ENCODE peak calls at places on chromosomes 7 and 10, in ten cellular contexts. V, F, Z, A, H, C, G, T, B and L are unnamed samples.
A peak's percentile ranks its signal among the peaks of the same experiment; 100 is the strongest.

GRCh38 chr7:132117181-132117580 is 459.1 kb downstream of the PLXNA4 start:
- DNase-seq in V (peak; percentile 68), F (peak; percentile 32), Z (no peak), A (no peak), H (peak; percentile 57), C (peak; percentile 34), G (no peak), T (no peak), B (peak; percentile 7), L (no peak)

GRCh38 chr7:115019882-115020605 is 98.2 kb downstream of the MDFIC start:
- DNase-seq in V (no peak), F (no peak), Z (no peak), A (no peak), H (no peak), C (no peak), G (no peak), T (no peak), B (peak; percentile 95), L (no peak)

GRCh38 chr7:129825005-129825553 is 127.7 kb downstream of the UBE2H start:
- DNase-seq in V (peak; percentile 92), F (no peak), Z (peak; percentile 89), A (peak; percentile 37), H (peak; percentile 39), C (peak; percentile 72), G (peak; percentile 81), T (peak; percentile 43), B (peak; percentile 32), L (no peak)

GRCh38 chr7:138008588-138009349 is 6.9 kb upstream of the CREB3L2 start:
- DNase-seq in V (peak; percentile 76), F (no peak), Z (peak; percentile 78), A (no peak), H (peak; percentile 62), C (peak; percentile 28), G (no peak), T (peak; percentile 38), B (peak; percentile 73), L (no peak)

GRCh38 chr10:115777646-115778045 is 495.4 kb downstream of the GFRA1 start:
- DNase-seq in V (no peak), F (no peak), Z (no peak), A (no peak), H (no peak), C (no peak), G (no peak), T (no peak), B (no peak), L (no peak)

GRCh38 chr7:14321947-14322346 is 332.5 kb upstream of the ETV1 start:
- DNase-seq in V (no peak), F (no peak), Z (no peak), A (no peak), H (no peak), C (no peak), G (no peak), T (no peak), B (no peak), L (no peak)

GRCh38 chr7:155796381-155797261 is 15.6 kb downstream of the SHH start:
- DNase-seq in V (peak; percentile 46), F (no peak), Z (peak; percentile 76), A (peak; percentile 93), H (peak; percentile 16), C (peak; percentile 53), G (peak; percentile 87), T (peak; percentile 97), B (no peak), L (no peak)

GRCh38 chr7:142873281-142873784 is 12.2 kb downstream of the TRPV6 start:
- DNase-seq in V (peak; percentile 37), F (no peak), Z (no peak), A (peak; percentile 68), H (peak; percentile 15), C (no peak), G (no peak), T (peak; percentile 74), B (peak; percentile 4), L (no peak)

GRCh38 chr10:117241541-117242462 is 888 bp downstream of the SLC18A2 start:
- DNase-seq in V (no peak), F (no peak), Z (no peak), A (peak; percentile 40), H (peak; percentile 11), C (no peak), G (peak; percentile 56), T (no peak), B (no peak), L (no peak)

GRCh38 chr7:23895666-23896096 is 185.7 kb downstream of the STK31 start:
- DNase-seq in V (no peak), F (no peak), Z (no peak), A (no peak), H (no peak), C (peak; percentile 25), G (no peak), T (no peak), B (no peak), L (peak; percentile 51)

GRCh38 chr10:32073676-32074075 is 17.5 kb upstream of the KIF5B start:
- DNase-seq in V (no peak), F (no peak), Z (no peak), A (no peak), H (no peak), C (no peak), G (no peak), T (no peak), B (no peak), L (no peak)

GRCh38 chr10:11856678-11857077 is 33.5 kb downstream of the PROSER2 start:
- DNase-seq in V (no peak), F (no peak), Z (no peak), A (no peak), H (no peak), C (no peak), G (no peak), T (no peak), B (no peak), L (no peak)

GRCh38 chr7:150937848-150938561 is 40.1 kb downstream of the KCNH2 start:
- DNase-seq in V (no peak), F (no peak), Z (no peak), A (no peak), H (peak; percentile 36), C (peak; percentile 10), G (no peak), T (no peak), B (no peak), L (no peak)

GRCh38 chr10:122882798-122883197 is 3.4 kb upstream of the FAM24B start:
- DNase-seq in V (no peak), F (no peak), Z (no peak), A (no peak), H (no peak), C (no peak), G (no peak), T (no peak), B (no peak), L (no peak)

GRCh38 chr7:74203157-74203556 is 6.6 kb upstream of the LAT2 start:
- DNase-seq in V (peak; percentile 91), F (no peak), Z (no peak), A (no peak), H (peak; percentile 37), C (no peak), G (peak; percentile 4), T (peak; percentile 36), B (peak; percentile 90), L (no peak)

GRCh38 chr10:58742141-58742540 is 229.5 kb downstream of the BICC1 start:
- DNase-seq in V (no peak), F (no peak), Z (no peak), A (no peak), H (peak; percentile 31), C (no peak), G (no peak), T (no peak), B (no peak), L (no peak)

GRCh38 chr7:34036069-34036920 is 131.0 kb downstream of the BMPER start:
- DNase-seq in V (no peak), F (peak; percentile 18), Z (peak; percentile 89), A (no peak), H (peak; percentile 80), C (no peak), G (no peak), T (peak; percentile 69), B (no peak), L (no peak)

GRCh38 chr10:126242352-126243260 is 145.7 kb downstream of the ADAM12 start:
- DNase-seq in V (no peak), F (peak; percentile 52), Z (no peak), A (no peak), H (peak; percentile 76), C (no peak), G (peak; percentile 57), T (no peak), B (no peak), L (peak; percentile 65)

GRCh38 chr7:73570977-73571376 is 7.4 kb downstream of the TBL2 start:
- DNase-seq in V (no peak), F (no peak), Z (no peak), A (no peak), H (no peak), C (no peak), G (no peak), T (no peak), B (no peak), L (no peak)

GRCh38 chr10:62501547-62501946 is 127.4 kb downstream of the ZNF365 start:
- DNase-seq in V (no peak), F (no peak), Z (no peak), A (no peak), H (peak; percentile 24), C (no peak), G (no peak), T (no peak), B (peak; percentile 95), L (no peak)

GRCh38 chr10:132700168-132701098 is 85.5 kb downstream of the NKX6-2 start:
- DNase-seq in V (no peak), F (no peak), Z (no peak), A (no peak), H (no peak), C (no peak), G (peak; percentile 70), T (no peak), B (no peak), L (no peak)

GRCh38 chr7:76254781-76255180 is 47.7 kb upstream of the HSPB1 start:
- DNase-seq in V (no peak), F (no peak), Z (no peak), A (no peak), H (no peak), C (no peak), G (no peak), T (no peak), B (no peak), L (no peak)